ENCODE peak calls at places on chromosomes 4 and X, in five cellular contexts. J, C, I, E and O are unnamed samples.

GRCh38 chr4:80925293-80925692 is 105.2 kb upstream of the BMP3 start:
- DNase-seq in J (no peak), C (no peak), I (no peak), E (no peak), O (no peak)

GRCh38 chr4:102562995-102563394 is 61.8 kb downstream of the NFKB1 start:
- DNase-seq in J (no peak), C (no peak), I (peak), E (no peak), O (no peak)

GRCh38 chrX:22481436-22481835 is 208.7 kb downstream of the CBLL2 start:
- DNase-seq in J (no peak), C (no peak), I (peak), E (no peak), O (no peak)

GRCh38 chr4:81913427-81913878 is 441.7 kb upstream of the RASGEF1B start:
- DNase-seq in J (peak), C (peak), I (peak), E (peak), O (no peak)

GRCh38 chrX:53312946-53313745 is 31.8 kb upstream of the IQSEC2 start:
- DNase-seq in J (peak), C (peak), I (peak), E (peak), O (peak)

GRCh38 chrX:155747520-155747919 is 133.6 kb upstream of the VAMP7 start:
- DNase-seq in J (peak), C (no peak), I (no peak), E (no peak), O (peak)

GRCh38 chr4:55635760-55636621 is at the start of gene NMU:
- DNase-seq in J (peak), C (no peak), I (no peak), E (peak), O (no peak)

GRCh38 chr4:7186081-7186480 is 6.3 kb upstream of the SORCS2 start:
- DNase-seq in J (no peak), C (no peak), I (no peak), E (peak), O (no peak)

GRCh38 chrX:13658602-13659001 is 5.7 kb downstream of the TCEANC start:
- DNase-seq in J (peak), C (no peak), I (peak), E (peak), O (no peak)

GRCh38 chrX:40245411-40246140 is 147.8 kb upstream of the BCOR start:
- DNase-seq in J (peak), C (no peak), I (peak), E (no peak), O (peak)
- TF ChIP-seq CTCF in J (no peak), C (no peak), I (no peak), E (no peak), O (no peak)

GRCh38 chrX:153708415-153708814 is 15.8 kb downstream of the BCAP31 start:
- DNase-seq in J (peak), C (no peak), I (peak), E (peak), O (peak)
- TF ChIP-seq CTCF in J (peak), C (no peak), I (peak), E (peak), O (no peak)

GRCh38 chr4:139563515-139563914 is 7.5 kb upstream of the SETD7 start:
- DNase-seq in J (no peak), C (no peak), I (peak), E (no peak), O (no peak)

GRCh38 chr4:139562839-139563238 is 6.8 kb upstream of the SETD7 start:
- DNase-seq in J (no peak), C (no peak), I (no peak), E (no peak), O (no peak)

GRCh38 chr4:139562067-139562684 is 6.2 kb upstream of the SETD7 start:
- DNase-seq in J (no peak), C (no peak), I (no peak), E (no peak), O (no peak)

GRCh38 chr4:139568206-139568969 is 12.4 kb upstream of the SETD7 start:
- DNase-seq in J (no peak), C (no peak), I (no peak), E (no peak), O (no peak)

GRCh38 chr4:139564502-139564901 is 8.5 kb upstream of the SETD7 start:
- DNase-seq in J (no peak), C (no peak), I (no peak), E (no peak), O (no peak)
- TF ChIP-seq CTCF in J (no peak), C (no peak), I (peak), E (no peak), O (no peak)

DNA sequence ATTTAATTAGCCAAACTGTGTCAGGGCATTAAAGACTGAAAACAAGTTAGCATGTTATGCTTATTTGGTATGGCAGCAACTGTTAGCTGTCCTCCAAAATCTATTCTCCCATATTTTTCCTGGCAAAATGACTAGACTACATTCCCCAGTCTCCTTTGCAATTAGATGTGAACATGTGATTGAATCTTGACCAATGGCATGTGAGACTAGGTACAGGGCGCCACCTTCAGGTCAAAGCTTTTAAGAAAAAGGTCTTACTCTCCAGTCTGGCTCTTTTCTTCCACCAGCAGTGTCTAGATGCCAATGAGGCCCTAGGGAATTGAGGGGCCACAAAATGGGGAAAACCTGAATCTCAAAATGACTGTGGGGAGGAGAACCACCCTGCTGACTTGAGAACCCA is 408.2 kb downstream of the SMARCA1 start:
- DNase-seq in J (no peak), C (no peak), I (no peak), E (peak), O (no peak)
- TF ChIP-seq CTCF in J (no peak), C (no peak), I (no peak), E (no peak), O (no peak)

GRCh38 chrX:73289039-73289438 is 74.4 kb upstream of the NAP1L2 start:
- DNase-seq in J (no peak), C (no peak), I (no peak), E (no peak), O (no peak)
- TF ChIP-seq CTCF in J (no peak), C (no peak), I (no peak), E (no peak), O (no peak)

GRCh38 chr4:27088491-27088890 is 227.8 kb downstream of the STIM2 start:
- DNase-seq in J (no peak), C (no peak), I (no peak), E (no peak), O (no peak)

GRCh38 chr4:27087306-27088045 is 226.8 kb downstream of the STIM2 start:
- DNase-seq in J (no peak), C (no peak), I (no peak), E (no peak), O (no peak)

GRCh38 chr4:27082786-27083185 is 222.1 kb downstream of the STIM2 start:
- DNase-seq in J (no peak), C (no peak), I (no peak), E (no peak), O (no peak)

GRCh38 chr4:27081675-27082579 is 221.3 kb downstream of the STIM2 start:
- DNase-seq in J (no peak), C (no peak), I (no peak), E (no peak), O (no peak)

GRCh38 chr4:27084685-27085356 is 224.2 kb downstream of the STIM2 start:
- DNase-seq in J (no peak), C (no peak), I (no peak), E (peak), O (peak)
- TF ChIP-seq CTCF in J (peak), C (no peak), I (no peak), E (peak), O (no peak)

DNA sequence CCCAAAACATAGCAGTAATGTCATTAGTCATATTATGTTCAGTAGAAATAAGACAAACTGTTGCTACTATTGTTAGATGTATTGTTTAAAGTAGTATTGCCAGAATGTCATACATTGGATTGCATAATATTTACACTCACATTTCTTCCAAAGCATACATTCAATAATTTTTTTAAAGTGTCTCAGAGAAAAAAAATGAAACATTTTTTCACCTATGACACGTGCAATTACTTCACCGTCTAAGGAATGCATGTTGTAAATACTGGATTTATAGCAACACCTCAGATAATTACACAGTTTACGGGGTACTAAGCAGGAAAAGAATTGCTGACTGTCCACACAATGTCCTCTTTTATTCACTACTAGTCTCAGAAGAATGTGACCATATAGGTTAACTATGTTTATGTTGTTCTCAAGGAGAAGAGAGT is 162.1 kb downstream of the PCDH18 start:
- DNase-seq in J (no peak), C (no peak), I (peak), E (no peak), O (no peak)
- TF ChIP-seq CTCF in J (no peak), C (no peak), I (no peak), E (no peak), O (no peak)

DNA sequence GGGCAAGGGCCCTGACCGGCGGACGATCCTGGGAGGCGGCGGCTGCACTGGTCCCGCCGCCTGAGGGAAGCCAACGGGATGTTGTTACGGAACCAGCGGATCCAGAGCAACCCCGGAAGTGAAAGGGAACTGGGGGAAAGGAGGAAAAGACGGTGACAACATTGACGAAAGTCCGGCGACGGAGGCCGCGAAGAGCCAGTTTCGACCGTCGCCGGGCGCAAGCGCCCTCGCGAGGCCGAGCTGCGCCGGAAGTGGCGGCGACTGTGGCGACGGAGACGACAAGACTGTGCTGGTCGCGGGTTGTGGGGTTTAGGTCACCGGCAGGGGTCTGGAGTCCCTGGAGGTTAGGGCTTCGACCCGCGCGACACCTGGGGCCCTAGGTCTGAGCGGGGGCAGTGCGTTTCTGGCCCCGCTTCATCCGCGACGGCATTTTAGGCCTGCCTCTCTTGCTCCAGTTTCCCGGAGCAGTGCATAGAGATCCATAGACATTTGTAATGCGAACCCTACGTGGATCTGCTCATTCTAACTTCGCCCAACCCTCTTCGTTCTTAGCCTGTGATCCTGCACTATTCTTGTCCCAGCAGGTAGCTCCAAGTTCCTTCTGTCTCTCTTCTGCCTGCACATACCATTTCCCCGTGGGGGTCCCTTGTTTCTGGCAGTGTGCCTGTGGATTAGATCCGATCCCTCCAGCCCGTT is at the start of gene BOD1L1:
- DNase-seq in J (peak), C (peak), I (peak), E (peak), O (peak)
- TF ChIP-seq CTCF in J (peak), C (peak), I (peak), E (peak), O (peak)